ENCODE peak calls at places on chromosomes 4 and X, in four cellular contexts. T is fibroblast of lung, M is upper lobe of right lung, U is stomach. R is an unnamed sample.

GRCh38 chr4:11223261-11223660 is 205.4 kb downstream of the HS3ST1 start:
- DNase-seq in T (no peak), M (no peak), U (no peak), R (no peak)

GRCh38 chr4:99968330-99968729 is 18.3 kb upstream of the H2AZ1 start:
- DNase-seq in T (peak; percentile 87), M (no peak), U (no peak), R (no peak)

GRCh38 chr4:109121561-109121960 is 180.9 kb downstream of the COL25A1 start:
- DNase-seq in T (no peak), M (no peak), U (no peak), R (no peak)

GRCh38 chr4:84451546-84451945 is 47.5 kb downstream of the NKX6-1 start:
- DNase-seq in T (no peak), M (no peak), U (no peak), R (no peak)

GRCh38 chr4:183080372-183081115 is 18.5 kb upstream of the WWC2 start:
- DNase-seq in T (no peak), M (no peak), U (no peak), R (peak; percentile 54)

GRCh38 chr4:47836655-47837581 is 949 bp downstream of the CORIN start:
- DNase-seq in T (peak; percentile 78), M (peak; percentile 89), U (peak; percentile 81), R (peak; percentile 87)

GRCh38 chr4:7095611-7096155 is 27.8 kb upstream of the GRPEL1 start:
- DNase-seq in T (no peak), M (no peak), U (no peak), R (no peak)

GRCh38 chrX:48490661-48491060 is 14.7 kb downstream of the FTSJ1 start:
- DNase-seq in T (peak; percentile 43), M (no peak), U (no peak), R (no peak)

GRCh38 chrX:45842916-45843315 is 642.2 kb upstream of the DIPK2B start:
- DNase-seq in T (peak; percentile 38), M (no peak), U (no peak), R (no peak)

GRCh38 chrX:45846328-45846727 is 645.7 kb upstream of the DIPK2B start:
- DNase-seq in T (no peak), M (no peak), U (no peak), R (no peak)

GRCh38 chrX:45842207-45842900 is 641.7 kb upstream of the DIPK2B start:
- DNase-seq in T (peak; percentile 38), M (no peak), U (no peak), R (no peak)

GRCh38 chrX:45845142-45845541 is 644.5 kb upstream of the DIPK2B start:
- DNase-seq in T (no peak), M (no peak), U (no peak), R (no peak)

DNA sequence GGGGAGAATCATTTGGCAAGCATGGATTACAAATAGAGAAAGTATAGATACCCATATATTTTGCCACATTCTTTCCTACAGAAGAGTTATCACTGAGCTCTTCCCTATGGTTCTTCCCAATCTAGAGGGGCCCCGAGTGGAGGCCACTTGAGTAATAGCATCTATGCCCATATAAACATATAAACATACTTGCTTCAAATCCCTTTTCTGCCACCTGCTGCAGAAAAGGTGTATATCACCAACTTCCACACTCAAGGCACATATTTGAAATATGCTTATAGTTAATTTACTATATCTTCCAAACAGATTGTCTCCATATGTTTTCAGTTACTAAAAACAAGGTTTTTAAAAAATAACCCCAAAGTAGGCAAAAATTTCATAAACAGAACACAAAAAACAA is 642.8 kb upstream of the DIPK2B start:
- DNase-seq in T (no peak), M (no peak), U (no peak), R (no peak)
- TF ChIP-seq CTCF in T (no peak), M (peak; percentile 18), U (no peak), R (no peak)

GRCh38 chrX:16839852-16840460 is 30.2 kb downstream of the RBBP7 start:
- DNase-seq in T (peak; percentile 87), M (no peak), U (no peak), R (no peak)
- H3K36me3 ChIP-seq in T (peaks cover 14% of the 10 kb centered on the region), M (peaks cover 16% of the 10 kb centered on the region), U (peaks cover 96% of the 10 kb centered on the region), R (no peaks in the 10 kb centered on the region)

GRCh38 chr4:127141857-127142256 is 490.9 kb upstream of the INTU start:
- DNase-seq in T (peak; percentile 55), M (no peak), U (no peak), R (no peak)
- H3K27me3 ChIP-seq in T (no peaks in the 10 kb centered on the region), M (no peaks in the 10 kb centered on the region), U (no peaks in the 10 kb centered on the region), R (no peaks in the 10 kb centered on the region)

GRCh38 chr4:4866833-4867744 is 7.6 kb downstream of the MSX1 start:
- DNase-seq in T (no peak), M (no peak), U (no peak), R (no peak)
- TF ChIP-seq CTCF in T (no peak), M (no peak), U (no peak), R (no peak)

DNA sequence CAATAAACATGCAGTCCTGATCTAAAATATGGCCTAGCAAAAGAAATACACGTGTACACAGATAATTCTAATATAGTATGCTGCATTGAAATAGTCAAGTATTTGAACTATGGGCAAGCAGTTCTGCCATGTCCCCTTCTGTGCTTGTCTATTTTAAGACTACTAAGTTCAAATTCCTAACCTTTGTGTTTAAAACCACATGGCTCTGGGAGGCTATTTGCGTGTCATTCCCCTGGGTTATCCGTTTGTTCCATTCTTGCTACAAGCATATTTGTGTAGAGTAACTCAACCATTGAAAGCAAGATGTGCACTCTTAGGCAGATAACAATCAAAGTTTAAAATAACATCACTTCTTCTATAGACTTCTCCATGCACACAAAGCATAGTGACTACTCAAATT is 25.4 kb upstream of the TBC1D1 start:
- DNase-seq in T (peak; percentile 44), M (no peak), U (no peak), R (no peak)
- H3K36me3 ChIP-seq in T (no peaks in the 10 kb centered on the region), M (peaks cover 10% of the 10 kb centered on the region), U (peaks cover 16% of the 10 kb centered on the region), R (peaks cover 1% of the 10 kb centered on the region)

DNA sequence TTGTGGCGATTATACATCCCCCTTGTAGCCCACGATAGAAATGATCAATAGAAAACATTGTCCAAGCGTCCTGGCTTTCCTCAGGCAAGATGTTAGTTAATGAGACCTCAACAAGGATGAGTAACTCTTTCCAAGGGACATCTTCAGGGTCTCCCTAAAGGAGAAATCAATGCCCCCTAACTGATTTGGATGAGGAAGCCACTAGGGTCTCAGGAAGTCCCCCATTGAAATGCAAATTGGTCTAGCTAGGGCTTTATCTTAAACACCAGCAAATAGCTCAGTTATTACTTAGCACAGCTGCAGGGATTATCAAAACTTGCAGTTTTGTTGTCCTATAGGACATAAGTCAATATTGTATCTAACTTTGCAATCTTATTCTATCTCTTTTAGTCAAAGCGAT is 721.5 kb downstream of the IL1RAPL1 start:
- DNase-seq in T (no peak), M (no peak), U (no peak), R (no peak)
- H3K27me3 ChIP-seq in T (no peaks in the 10 kb centered on the region), M (no peaks in the 10 kb centered on the region), U (no peaks in the 10 kb centered on the region), R (no peaks in the 10 kb centered on the region)

GRCh38 chr4:73433140-73433539 is 2.9 kb upstream of the AFP start:
- DNase-seq in T (no peak), M (no peak), U (no peak), R (no peak)

GRCh38 chr4:73431813-73432168 is 4.2 kb upstream of the AFP start:
- DNase-seq in T (no peak), M (no peak), U (no peak), R (no peak)

GRCh38 chr4:73432169-73433000 is 3.6 kb upstream of the AFP start:
- DNase-seq in T (no peak), M (no peak), U (no peak), R (no peak)

GRCh38 chr4:73435984-73436383 is at the start of gene AFP:
- DNase-seq in T (no peak), M (no peak), U (no peak), R (no peak)

DNA sequence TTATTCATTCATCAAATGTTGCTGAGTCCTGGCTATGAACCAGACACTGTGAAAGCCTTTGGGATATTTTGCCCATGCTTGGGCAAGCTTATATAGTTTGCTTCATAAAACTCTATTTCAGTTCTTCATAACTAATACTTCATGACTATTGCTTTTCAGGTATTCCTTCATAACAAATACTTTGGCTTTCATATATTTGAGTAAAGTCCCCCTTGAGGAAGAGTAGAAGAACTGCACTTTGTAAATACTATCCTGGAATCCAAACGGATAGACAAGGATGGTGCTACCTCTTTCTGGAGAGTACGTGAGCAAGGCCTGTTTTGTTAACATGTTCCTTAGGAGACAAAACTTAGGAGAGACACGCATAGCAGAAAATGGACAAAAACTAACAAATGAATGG is 1.7 kb upstream of the AFP start:
- DNase-seq in T (peak; percentile 3), M (no peak), U (no peak), R (no peak)
- TF ChIP-seq CTCF in T (peak; percentile 26), M (peak; percentile 47), U (no peak), R (peak; percentile 32)

GRCh38 chrX:15816453-15816838 is 26.2 kb downstream of the ZRSR2 start:
- DNase-seq in T (no peak), M (no peak), U (no peak), R (no peak)
- H3K36me3 ChIP-seq in T (no peaks in the 10 kb centered on the region), M (peaks cover 11% of the 10 kb centered on the region), U (peaks cover 99% of the 10 kb centered on the region), R (no peaks in the 10 kb centered on the region)